ENCODE peak calls at places on chromosomes 12 and 14, in eight cellular contexts. X, I, L, F, S, P, E and M are unnamed samples.

GRCh38 chr12:128339121-128339520 is 72.2 kb downstream of the TMEM132C start:
- DNase-seq in S (no peak), P (no peak), L (no peak), E (no peak), F (no peak), I (no peak), X (no peak), M (no peak)

GRCh38 chr14:103296987-103297386 is 37.0 kb upstream of the EIF5 start:
- DNase-seq in F (no peak), I (no peak), S (peak; percentile 38), X (no peak), L (no peak), P (no peak), E (no peak), M (no peak)

GRCh38 chr12:44015333-44015941 is 179.6 kb downstream of the TMEM117 start:
- DNase-seq in P (no peak), S (peak; percentile 57), L (peak; percentile 43), F (no peak), X (no peak), I (no peak), E (no peak), M (peak; percentile 14)

GRCh38 chr12:109358154-109358869 is 10.6 kb downstream of the MYO1H start:
- DNase-seq in L (no peak), F (no peak), I (no peak), X (no peak), P (no peak), S (no peak), E (no peak), M (no peak)

GRCh38 chr12:101839324-101840283 is 8.8 kb upstream of the GNPTAB start:
- DNase-seq in I (peak; percentile 54), E (peak; percentile 67), S (peak; percentile 69), P (peak; percentile 63), L (peak; percentile 49), F (peak; percentile 74), X (no peak), M (peak; percentile 58)

GRCh38 chr12:6226701-6227096 is 26.5 kb downstream of the CD9 start:
- DNase-seq in S (no peak), X (no peak), P (peak; percentile 50), F (peak; percentile 75), E (peak; percentile 81), L (no peak), I (no peak), M (no peak)

GRCh38 chr12:19695244-19696098 is 256.2 kb downstream of the AEBP2 start:
- DNase-seq in E (no peak), X (no peak), F (no peak), L (no peak), I (no peak), P (no peak), S (no peak), M (no peak)

GRCh38 chr12:104454997-104455396 is 1.8 kb upstream of the CHST11 start:
- DNase-seq in L (no peak), X (no peak), E (no peak), S (peak; percentile 63), I (no peak), F (no peak), P (no peak), M (no peak)

GRCh38 chr12:96471368-96472040 is 17.9 kb upstream of the CFAP54 start:
- DNase-seq in I (no peak), L (no peak), P (no peak), X (no peak), F (no peak), S (no peak), E (no peak), M (no peak)

GRCh38 chr12:62785941-62786559 is 148.9 kb downstream of the PPM1H start:
- DNase-seq in F (peak; percentile 77), I (no peak), L (no peak), E (no peak), S (peak; percentile 99), X (no peak), P (peak; percentile 73), M (no peak)

GRCh38 chr12:130920119-130920703 is 33.5 kb upstream of the ADGRD1 start:
- DNase-seq in E (no peak), S (no peak), X (no peak), I (no peak), F (no peak), P (no peak), L (no peak), M (no peak)

GRCh38 chr14:71651228-71651627 is 281.0 kb upstream of the RGS6 start:
- DNase-seq in L (no peak), F (peak; percentile 57), E (peak; percentile 56), I (no peak), S (no peak), X (no peak), P (no peak), M (no peak)

GRCh38 chr12:16281157-16281556 is 3.7 kb upstream of the SLC15A5 start:
- DNase-seq in I (no peak), P (no peak), L (no peak), S (peak; percentile 11), F (no peak), E (no peak), X (no peak), M (no peak)

GRCh38 chr12:67661311-67662011 is 12.9 kb downstream of the DYRK2 start:
- DNase-seq in F (no peak), I (no peak), E (no peak), P (no peak), S (no peak), L (no peak), X (no peak), M (no peak)

GRCh38 chr12:104896710-104897109 is 61.4 kb downstream of the SLC41A2 start:
- DNase-seq in S (no peak), X (no peak), L (no peak), P (no peak), F (no peak), I (no peak), E (no peak), M (no peak)

GRCh38 chr12:116257213-116257612 is 20.3 kb downstream of the MED13L start:
- DNase-seq in F (no peak), L (no peak), E (no peak), P (no peak), S (peak; percentile 68), I (no peak), X (no peak), M (no peak)

GRCh38 chr12:18479266-18479665 is 217.9 kb downstream of the PIK3C2G start:
- DNase-seq in F (no peak), I (no peak), P (no peak), L (no peak), X (no peak), E (no peak), S (no peak), M (no peak)

GRCh38 chr12:100141998-100142850 is 450 bp downstream of the BLTP3B start:
- DNase-seq in F (peak; percentile 42), E (peak; percentile 66), I (no peak), X (no peak), L (peak; percentile 60), S (peak; percentile 77), P (peak; percentile 53), M (peak; percentile 41)

GRCh38 chr12:114407566-114408411 is 1.8 kb upstream of the TBX5 start:
- DNase-seq in E (no peak), P (no peak), L (peak; percentile 23), F (no peak), X (no peak), S (no peak), I (no peak), M (no peak)
- H3K27ac ChIP-seq in E (no peak overlapping the region), P (peak overlapping the region; percentile 73), L (no peak overlapping the region), F (peak overlapping the region; percentile 73), X (peak overlapping the region; percentile 93), S (no peak overlapping the region), I (no peak overlapping the region), M (no peak overlapping the region)

GRCh38 chr14:28142400-28143015 is 624.1 kb upstream of the FOXG1 start:
- DNase-seq in X (no peak), L (no peak), S (peak; percentile 29), F (no peak), E (no peak), I (no peak), P (no peak), M (no peak)

GRCh38 chr14:28143340-28143739 is 623.2 kb upstream of the FOXG1 start:
- DNase-seq in L (peak; percentile 15), X (no peak), P (no peak), I (no peak), E (no peak), S (no peak), F (no peak), M (no peak)

DNA sequence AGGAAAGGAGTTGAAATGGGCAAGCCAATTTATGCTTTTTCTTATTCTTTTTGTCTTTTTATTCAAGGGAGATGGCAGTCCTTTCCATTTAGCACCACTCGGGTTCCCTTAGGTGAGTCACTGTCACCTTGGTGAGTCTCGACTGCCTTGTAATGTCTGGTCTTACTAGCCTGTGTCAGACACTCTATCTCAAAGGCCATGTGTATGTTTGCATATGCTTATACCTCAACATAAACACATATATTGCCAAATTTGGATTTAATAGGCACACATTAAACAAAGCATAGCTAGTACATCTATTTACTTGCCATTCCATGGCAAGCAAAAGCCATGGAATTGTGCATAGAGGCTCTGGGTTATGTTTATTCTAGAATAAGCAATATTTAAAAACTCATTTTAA is 624.9 kb upstream of the FOXG1 start:
- DNase-seq in I (no peak), E (no peak), F (no peak), X (no peak), P (no peak), L (no peak), S (no peak), M (no peak)
- H3K4me3 ChIP-seq in I (no peak overlapping the region), E (no peak overlapping the region), F (no peak overlapping the region), X (no peak overlapping the region), P (no peak overlapping the region), L (no peak overlapping the region), S (no peak overlapping the region), M (no peak overlapping the region)

GRCh38 chr14:86450075-86450474 is 920.1 kb downstream of the FLRT2 start:
- DNase-seq in X (no peak), F (peak; percentile 4), L (no peak), E (no peak), P (no peak), I (no peak), S (no peak), M (no peak)
- H3K4me1 ChIP-seq in X (no peaks in the 10 kb centered on the region), F (no peaks in the 10 kb centered on the region), L (no peaks in the 10 kb centered on the region), E (no peaks in the 10 kb centered on the region), P (no peaks in the 10 kb centered on the region), I (no peaks in the 10 kb centered on the region), S (no peaks in the 10 kb centered on the region), M (no peaks in the 10 kb centered on the region)

DNA sequence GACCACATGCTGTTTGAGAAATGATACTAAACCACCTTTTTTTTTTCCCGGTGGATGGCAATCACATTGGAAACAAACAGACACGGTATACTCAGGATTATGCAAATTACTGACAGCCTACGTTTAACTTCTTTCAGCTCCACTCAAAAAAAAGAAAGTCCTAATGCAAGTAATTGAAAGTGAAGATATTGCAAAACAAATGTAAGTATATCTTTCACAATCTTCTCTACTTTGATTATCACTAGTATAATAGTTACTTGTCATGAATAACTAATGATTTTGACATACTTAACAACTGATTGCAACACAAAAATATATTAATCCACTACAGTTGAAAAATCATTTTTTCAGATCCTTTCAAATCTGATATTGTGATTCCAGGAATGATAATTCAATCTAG is 2.6 kb upstream of the OSBPL8 start:
- DNase-seq in E (no peak), X (no peak), F (no peak), I (no peak), L (no peak), S (no peak), P (no peak), M (no peak)
- H3K27ac ChIP-seq in E (no peak overlapping the region), X (no peak overlapping the region), F (no peak overlapping the region), I (no peak overlapping the region), L (no peak overlapping the region), S (no peak overlapping the region), P (no peak overlapping the region), M (no peak overlapping the region)